ENCODE peak calls at places on chromosomes 16 and 17, in seven cellular contexts. F, H, A, T, O, U and D are unnamed samples.

GRCh38 chr17:57948555-57949420 is 6.4 kb downstream of the CUEDC1 start:
- DNase-seq in F (no peak), U (peak; percentile 98), H (no peak), O (peak; percentile 99), T (no peak), A (no peak), D (peak; percentile 99)

GRCh38 chr16:5024632-5025031 is 9.1 kb downstream of the NAGPA start:
- DNase-seq in T (no peak), O (peak; percentile 45), A (no peak), U (peak; percentile 20), F (no peak), H (no peak), D (peak; percentile 68)

GRCh38 chr16:28326881-28327610 is 34.7 kb downstream of the SBK1 start:
- DNase-seq in O (peak; percentile 16), U (peak; percentile 36), T (peak; percentile 52), H (peak; percentile 63), A (peak; percentile 62), F (peak; percentile 34), D (peak; percentile 31)

GRCh38 chr17:8122923-8123694 is 797 bp downstream of the HES7 start:
- DNase-seq in A (peak; percentile 56), H (no peak), F (peak; percentile 25), U (peak; percentile 47), T (peak; percentile 29), O (peak; percentile 42), D (no peak)

GRCh38 chr16:29743475-29743826 is 2.3 kb downstream of the C16orf54 start:
- DNase-seq in O (no peak), T (no peak), H (no peak), F (no peak), A (no peak), U (no peak), D (no peak)

GRCh38 chr17:78664476-78665384 is 87.5 kb upstream of the DNAH17 start:
- DNase-seq in H (no peak), A (peak; percentile 27), F (peak; percentile 32), T (no peak), O (no peak), U (no peak), D (no peak)

GRCh38 chr16:69120096-69120664 is 12.2 kb downstream of the CHTF8 start:
- DNase-seq in O (no peak), H (no peak), T (no peak), F (no peak), A (no peak), U (no peak), D (no peak)

GRCh38 chr17:11899494-11899893 is 97.8 kb downstream of the ZNF18 start:
- DNase-seq in T (no peak), H (no peak), A (no peak), U (no peak), O (no peak), F (no peak), D (no peak)

GRCh38 chr17:13727441-13728171 is 125.9 kb upstream of the HS3ST3A1 start:
- DNase-seq in H (no peak), A (no peak), F (no peak), U (peak; percentile 84), T (no peak), O (peak; percentile 52), D (peak; percentile 90)

GRCh38 chr17:30493802-30494201 is 16.6 kb downstream of the GOSR1 start:
- DNase-seq in F (no peak), A (no peak), H (no peak), U (no peak), T (no peak), O (no peak), D (no peak)

GRCh38 chr17:142102-142661 is 4.8 kb downstream of the SCGB1C2 start:
- DNase-seq in O (peak; percentile 11), A (peak; percentile 35), T (peak; percentile 55), F (peak; percentile 11), U (peak; percentile 29), H (no peak), D (no peak)

GRCh38 chr17:2828396-2829038 is 32.3 kb downstream of the RAP1GAP2 start:
- DNase-seq in O (peak; percentile 40), F (peak; percentile 70), U (peak; percentile 17), A (peak; percentile 76), T (peak; percentile 78), H (peak; percentile 72), D (no peak)

GRCh38 chr16:56340416-56340815 is 84.9 kb downstream of the AMFR start:
- DNase-seq in U (no peak), A (no peak), O (no peak), T (no peak), H (no peak), F (no peak), D (no peak)

GRCh38 chr16:17474572-17474971 is 3.8 kb upstream of the XYLT1 start:
- DNase-seq in A (no peak), F (no peak), U (no peak), T (peak; percentile 5), H (no peak), O (no peak), D (no peak)

GRCh38 chr16:66291833-66292232 is 74.7 kb upstream of the CDH5 start:
- DNase-seq in H (no peak), T (no peak), A (no peak), O (no peak), U (no peak), F (no peak), D (peak; percentile 42)

GRCh38 chr17:45257115-45257514 is 4.8 kb downstream of the SPATA32 start:
- DNase-seq in A (no peak), H (no peak), T (no peak), U (no peak), O (no peak), F (no peak), D (no peak)

GRCh38 chr17:80840011-80840410 is 151.6 kb upstream of the CHMP6 start:
- DNase-seq in A (peak; percentile 17), U (no peak), O (no peak), T (no peak), H (no peak), F (no peak), D (no peak)

DNA sequence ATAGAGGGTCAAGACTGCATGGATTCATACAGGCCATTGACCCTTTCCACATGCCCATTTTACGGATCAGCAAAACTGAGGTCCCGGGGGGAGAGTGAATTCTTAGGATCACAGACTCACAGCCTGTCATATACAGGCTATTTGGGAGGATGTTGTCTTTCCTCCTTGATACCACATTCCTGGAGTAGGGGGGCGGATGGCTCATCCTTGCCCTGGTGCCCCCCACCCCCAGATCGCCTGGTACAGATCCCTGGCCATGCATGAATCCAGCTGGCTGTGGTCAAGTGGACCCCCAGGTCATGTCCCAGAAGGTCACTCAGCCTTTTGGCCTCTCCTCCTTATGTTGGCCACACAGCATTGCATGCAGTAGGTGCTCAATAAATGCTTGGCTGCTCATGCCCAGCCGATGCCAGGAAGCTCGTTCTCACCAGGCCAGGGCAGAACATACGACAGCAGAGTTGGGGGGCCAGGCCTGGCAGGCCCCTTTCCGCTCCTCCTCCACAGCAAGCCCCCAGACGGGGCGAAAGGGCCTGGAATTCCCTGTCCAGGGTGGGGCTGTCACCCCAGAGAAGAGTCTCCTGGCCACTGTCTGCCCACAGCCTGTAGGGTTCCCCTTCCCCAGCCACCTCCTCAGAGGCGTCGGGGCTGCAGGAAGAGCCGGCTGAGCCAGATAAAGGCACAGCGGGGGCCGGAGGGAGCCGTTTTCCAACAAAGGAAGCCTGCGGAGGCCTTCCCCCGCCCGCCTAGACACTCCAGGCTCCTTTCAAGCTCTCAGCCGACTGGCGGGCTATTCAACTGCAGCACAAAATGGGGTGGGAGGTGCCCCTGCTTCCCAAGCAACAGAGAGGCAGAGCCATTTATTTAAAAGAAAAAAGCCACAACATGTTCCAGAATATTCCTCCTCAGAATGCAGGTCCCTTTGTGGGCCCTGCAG is 215.7 kb upstream of the CIBAR2 start:
- DNase-seq in F (peak; percentile 56), A (no peak), H (no peak), T (no peak), O (no peak), U (peak; percentile 60), D (no peak)
- H3K27me3 ChIP-seq in F (no peaks in the 10 kb centered on the region), A (no peaks in the 10 kb centered on the region), H (no peaks in the 10 kb centered on the region), T (no peaks in the 10 kb centered on the region), O (no peaks in the 10 kb centered on the region), U (no peaks in the 10 kb centered on the region), D (peaks cover 2% of the 10 kb centered on the region)

DNA sequence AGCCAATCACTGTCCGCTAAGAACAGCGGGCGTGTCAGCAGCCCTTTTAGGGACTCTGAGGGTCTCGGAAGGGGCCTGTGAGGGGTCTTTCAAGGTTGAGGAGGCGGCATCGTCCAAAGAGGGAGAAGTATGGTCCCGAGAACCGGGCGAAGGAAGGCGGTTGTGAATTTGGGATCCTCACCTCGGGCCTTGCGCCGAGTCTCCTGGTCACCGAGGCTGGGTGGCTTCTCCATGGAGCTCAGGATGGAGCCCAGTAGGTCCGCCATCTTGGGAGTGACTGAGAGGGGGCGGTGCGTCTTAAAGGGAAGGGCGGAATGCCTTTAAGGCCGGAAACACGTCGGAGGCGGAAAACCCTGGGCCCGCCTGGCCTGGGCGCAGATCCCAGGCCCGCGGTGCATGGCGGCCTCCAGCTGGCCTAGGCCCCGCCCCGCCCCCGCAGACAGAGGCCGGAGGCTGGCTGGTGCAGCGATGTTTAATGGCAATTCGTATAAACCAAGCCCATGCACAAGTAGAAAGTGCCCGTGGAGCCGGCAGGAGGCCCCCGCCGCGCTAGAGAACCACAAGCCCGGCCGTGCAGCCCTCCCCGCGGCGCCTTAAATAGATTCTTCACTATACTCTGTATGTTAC is at the start of gene SPAG7:
- DNase-seq in A (peak; percentile 97), F (peak; percentile 94), T (peak; percentile 95), H (peak; percentile 90), O (peak; percentile 95), U (peak; percentile 97), D (peak; percentile 89)
- TF ChIP-seq CTCF in A (peak; percentile 32), F (peak; percentile 41), T (peak; percentile 3), H (no peak), O (no peak), U (no peak), D (no peak)

GRCh38 chr17:63928966-63929695 is 3.0 kb downstream of the CD79B start:
- DNase-seq in F (no peak), O (no peak), A (no peak), H (no peak), U (no peak), T (no peak), D (no peak)
- H3K4me3 ChIP-seq in F (no peak overlapping the region), O (no peak overlapping the region), A (no peak overlapping the region), H (no peak overlapping the region), U (no peak overlapping the region), T (no peak overlapping the region), D (no peak overlapping the region)

DNA sequence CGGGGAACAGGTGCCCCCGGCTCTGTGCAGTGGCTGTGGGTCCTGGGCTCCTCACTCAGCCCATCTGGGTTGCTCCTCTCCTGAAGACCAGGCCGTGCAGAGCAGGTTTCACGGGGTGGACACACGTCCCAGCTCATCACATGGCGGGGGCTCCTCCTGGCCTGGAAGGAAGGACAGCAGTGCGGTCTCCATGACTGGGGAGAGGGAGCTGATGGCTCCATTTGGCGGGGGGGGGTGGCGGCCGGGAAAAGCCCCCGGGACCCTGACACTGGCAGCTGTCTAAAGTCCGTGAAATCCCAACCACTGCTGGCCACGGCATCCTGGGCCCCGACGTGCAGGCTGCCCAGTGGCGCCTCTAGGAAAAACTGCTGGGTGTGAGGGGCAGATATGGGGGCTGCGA is 19.0 kb downstream of the SOX8 start:
- DNase-seq in A (no peak), O (no peak), H (no peak), U (no peak), F (no peak), T (no peak), D (no peak)
- H3K27me3 ChIP-seq in A (no peaks in the 10 kb centered on the region), O (peaks cover 5% of the 10 kb centered on the region), H (no peaks in the 10 kb centered on the region), U (no peaks in the 10 kb centered on the region), F (peaks cover 29% of the 10 kb centered on the region), T (no peaks in the 10 kb centered on the region), D (no peaks in the 10 kb centered on the region)

GRCh38 chr16:35239561-35239960 is 1780.1 kb downstream of the TP53TG3F start:
- DNase-seq in H (no peak), U (no peak), F (no peak), O (no peak), A (no peak), T (no peak), D (no peak)
- TF ChIP-seq CTCF in H (no peak), U (no peak), F (no peak), O (no peak), A (no peak), T (no peak), D (no peak)